ENCODE peak calls at places on chromosomes 2 and 18, in nine cellular contexts. Q, H, R, F, X, Z, I, W and T are unnamed samples. For H3K4me1 and H3K27me3, the result is how much of the 10 kb centered on the place peaks cover.

GRCh38 chr2:96869824-96870630 is at the start of gene SEMA4C:
- DNase-seq in R (peak), W (peak), H (no peak), I (peak), Q (peak), F (peak), X (peak), Z (peak), T (peak)

GRCh38 chr18:3411327-3411726 is 38.6 kb upstream of the TGIF1 start:
- DNase-seq in I (no peak), R (no peak), H (no peak), W (no peak), Q (no peak), X (no peak), Z (no peak), F (no peak), T (no peak)

GRCh38 chr18:62842898-62843297 is 127.6 kb downstream of the PHLPP1 start:
- DNase-seq in W (no peak), Q (no peak), Z (no peak), R (no peak), F (no peak), H (no peak), I (no peak), X (no peak), T (no peak)

GRCh38 chr2:227774011-227774624 is 28.4 kb downstream of the SCYGR8 start:
- DNase-seq in F (no peak), Q (no peak), Z (peak), R (no peak), I (no peak), X (no peak), H (no peak), W (no peak), T (no peak)

GRCh38 chr2:206585335-206585734 is 57.0 kb upstream of the FAM237A start:
- DNase-seq in W (no peak), F (no peak), Z (no peak), X (no peak), R (no peak), Q (no peak), H (no peak), I (no peak), T (no peak)

GRCh38 chr2:32061973-32062861 is 1.1 kb upstream of the SPAST start:
- DNase-seq in Z (peak), I (no peak), Q (peak), W (peak), F (peak), R (no peak), X (peak), H (no peak), T (peak)

GRCh38 chr18:48326901-48327675 is 82.1 kb downstream of the ZBTB7C start:
- DNase-seq in F (peak), H (no peak), R (no peak), W (peak), Z (no peak), I (no peak), X (no peak), Q (no peak), T (no peak)

GRCh38 chr2:24886640-24887324 is 33.3 kb downstream of the ADCY3 start:
- DNase-seq in I (no peak), X (no peak), Q (no peak), Z (no peak), H (no peak), W (no peak), F (no peak), R (no peak), T (no peak)

GRCh38 chr2:41061371-41061770 is 609.5 kb upstream of the SLC8A1 start:
- DNase-seq in W (no peak), I (no peak), Q (no peak), H (no peak), Z (no peak), X (peak), R (no peak), F (peak), T (no peak)

GRCh38 chr2:33412920-33413319 is 63.5 kb upstream of the RASGRP3 start:
- DNase-seq in Q (no peak), I (no peak), R (no peak), H (no peak), X (no peak), F (peak), Z (peak), W (no peak), T (no peak)

GRCh38 chr2:172179045-172179742 is 76.5 kb upstream of the DLX2 start:
- DNase-seq in Z (no peak), R (no peak), H (no peak), X (no peak), Q (no peak), I (no peak), F (no peak), W (no peak), T (no peak)

GRCh38 chr2:190864375-190864774 is 16.2 kb upstream of the GLS start:
- DNase-seq in X (no peak), Z (no peak), F (peak), I (no peak), R (no peak), W (no peak), H (no peak), Q (no peak), T (no peak)

GRCh38 chr18:55097406-55098170 is 138.3 kb upstream of the CCDC68 start:
- DNase-seq in F (peak), Z (no peak), R (no peak), I (no peak), X (peak), Q (no peak), H (no peak), W (peak), T (no peak)

GRCh38 chr2:236525416-236525997 is 44.1 kb upstream of the ACKR3 start:
- DNase-seq in I (no peak), Q (no peak), F (peak), H (no peak), X (no peak), W (no peak), Z (no peak), R (no peak), T (no peak)

GRCh38 chr2:67018318-67018717 is 378.8 kb upstream of the ETAA1 start:
- DNase-seq in Q (no peak), I (no peak), H (no peak), F (no peak), W (no peak), R (no peak), Z (no peak), X (no peak), T (no peak)

GRCh38 chr2:224584768-224585204 is 377 bp downstream of the CUL3 start:
- DNase-seq in F (peak), X (peak), R (peak), Q (peak), W (peak), I (peak), H (no peak), Z (peak), T (peak)

GRCh38 chr2:1656326-1656960 is 87.9 kb downstream of the PXDN start:
- DNase-seq in R (peak), I (no peak), Z (peak), X (no peak), Q (no peak), W (no peak), H (no peak), F (no peak), T (no peak)

GRCh38 chr18:46155652-46156051 is 51.5 kb downstream of the HAUS1 start:
- DNase-seq in W (no peak), F (peak), X (no peak), Z (no peak), H (no peak), I (peak), Q (no peak), R (no peak), T (no peak)

GRCh38 chr18:12702221-12703095 is at the start of the genes CEP76 and PSMG2:
- DNase-seq in Z (peak), I (peak), Q (peak), W (peak), X (peak), F (peak), R (peak), H (no peak), T (peak)

GRCh38 chr2:216044883-216045499 is 31.6 kb upstream of the MREG start:
- DNase-seq in R (no peak), I (no peak), X (no peak), Z (no peak), Q (no peak), H (no peak), F (no peak), W (no peak), T (no peak)

GRCh38 chr2:72138011-72138881 is 9.4 kb downstream of the CYP26B1 start:
- DNase-seq in Q (peak), X (peak), Z (peak), I (no peak), H (no peak), F (no peak), R (peak), W (no peak), T (no peak)

GRCh38 chr2:25955869-25956535 is 26.3 kb downstream of the KIF3C start:
- DNase-seq in R (no peak), Z (no peak), F (no peak), X (no peak), W (no peak), I (no peak), H (no peak), Q (no peak), T (no peak)

GRCh38 chr2:103823847-103824246 is 1030.1 kb upstream of the POU3F3 start:
- DNase-seq in W (no peak), I (no peak), H (no peak), Z (no peak), X (no peak), F (no peak), Q (no peak), R (no peak), T (no peak)

GRCh38 chr2:200454839-200455801 is 54.7 kb downstream of the KCTD18 start:
- DNase-seq in I (no peak), Z (no peak), F (no peak), R (no peak), W (peak), X (no peak), H (no peak), Q (no peak), T (no peak)

GRCh38 chr2:62596061-62596658 is 90.2 kb upstream of the TMEM17 start:
- DNase-seq in Q (no peak), Z (no peak), H (no peak), W (no peak), R (no peak), X (no peak), F (peak), I (no peak), T (no peak)

GRCh38 chr2:222313816-222314215 is 15.0 kb upstream of the PAX3 start:
- DNase-seq in W (no peak), I (no peak), Z (no peak), R (no peak), F (no peak), X (no peak), Q (no peak), H (no peak), T (no peak)

GRCh38 chr2:231029563-231029962 is 7.8 kb upstream of the C2orf72 start:
- DNase-seq in F (no peak), H (no peak), I (no peak), R (no peak), W (no peak), Z (no peak), X (no peak), Q (no peak), T (no peak)

GRCh38 chr2:53629527-53629926 is 138.1 kb upstream of the CHAC2 start:
- DNase-seq in Q (no peak), Z (peak), F (no peak), X (no peak), W (no peak), R (no peak), H (no peak), I (no peak), T (no peak)

DNA sequence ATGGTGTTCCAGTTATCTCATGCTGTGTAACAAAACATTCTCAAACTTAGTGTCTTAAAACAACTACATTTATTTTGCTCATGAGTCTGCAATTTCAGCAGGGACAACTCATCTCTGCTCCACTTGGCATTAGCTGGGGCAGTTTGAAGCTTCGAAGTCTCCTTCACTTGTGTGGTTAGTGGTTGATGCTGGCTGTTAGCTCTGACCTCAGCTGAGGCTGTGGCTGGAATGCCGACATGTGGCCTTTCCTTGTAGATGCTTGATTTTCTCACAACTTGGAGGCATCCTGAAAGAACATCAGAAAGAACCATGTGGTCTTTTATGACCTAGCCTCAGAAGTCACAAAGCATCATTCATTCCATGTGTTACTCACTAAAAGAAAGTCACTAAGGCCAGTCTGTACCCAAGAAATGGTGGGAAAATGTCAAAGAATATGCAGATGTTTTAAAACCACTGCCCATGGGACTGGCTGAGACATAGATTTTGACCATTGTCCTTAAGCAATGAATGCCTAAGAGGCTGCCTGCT is 3.8 kb upstream of the TMSB10 start:
- DNase-seq in Z (no peak), W (no peak), I (no peak), F (peak), X (no peak), H (no peak), Q (no peak), R (no peak), T (no peak)
- H3K4me1 ChIP-seq in Z (under half), W (under half), I (under half), F (under half), X (under half), H (under half), Q (under half), R (under half), T (under half)

DNA sequence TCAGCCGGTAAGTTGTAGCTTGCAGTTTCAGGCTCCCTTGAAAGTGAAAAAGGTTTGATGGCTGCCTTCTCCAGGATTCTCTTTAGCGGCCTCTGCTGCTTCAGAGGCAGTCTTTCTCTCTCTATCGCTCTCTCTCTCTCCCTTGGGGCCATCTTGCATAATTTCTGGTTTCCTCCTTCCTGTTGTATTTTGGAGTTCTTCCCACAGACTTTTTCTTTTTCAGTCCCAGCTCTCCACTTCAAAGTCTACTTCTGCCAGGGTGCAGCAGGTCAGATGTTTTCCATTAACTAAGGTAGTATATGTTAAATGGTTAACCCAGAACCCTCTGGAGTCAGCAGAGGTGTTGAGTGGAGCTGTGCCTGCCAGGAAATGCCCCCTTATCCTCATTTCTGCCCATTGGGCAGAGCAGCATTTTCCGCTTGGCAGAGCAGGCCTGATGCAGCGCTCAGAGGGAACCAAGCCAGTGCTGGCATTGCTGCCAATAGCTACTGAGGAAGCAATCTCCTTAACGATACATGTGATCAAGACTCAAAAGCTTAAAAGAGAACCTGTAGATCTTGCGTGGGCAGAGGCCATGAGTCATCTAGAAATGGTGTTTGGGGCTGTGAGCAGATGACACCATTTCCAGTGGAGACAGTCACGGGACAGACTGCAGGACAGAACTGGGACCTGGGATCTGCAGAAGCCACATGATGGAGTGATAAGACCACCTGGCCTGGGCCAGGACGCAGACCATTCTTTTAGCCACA is 20.8 kb downstream of the DBI start:
- DNase-seq in Z (no peak), Q (peak), F (peak), W (peak), X (peak), H (no peak), R (peak), I (no peak), T (peak)
- TF ChIP-seq CTCF in Z (no peak), Q (no peak), F (peak), W (no peak), X (peak), H (no peak), R (peak), I (no peak), T (no peak)

DNA sequence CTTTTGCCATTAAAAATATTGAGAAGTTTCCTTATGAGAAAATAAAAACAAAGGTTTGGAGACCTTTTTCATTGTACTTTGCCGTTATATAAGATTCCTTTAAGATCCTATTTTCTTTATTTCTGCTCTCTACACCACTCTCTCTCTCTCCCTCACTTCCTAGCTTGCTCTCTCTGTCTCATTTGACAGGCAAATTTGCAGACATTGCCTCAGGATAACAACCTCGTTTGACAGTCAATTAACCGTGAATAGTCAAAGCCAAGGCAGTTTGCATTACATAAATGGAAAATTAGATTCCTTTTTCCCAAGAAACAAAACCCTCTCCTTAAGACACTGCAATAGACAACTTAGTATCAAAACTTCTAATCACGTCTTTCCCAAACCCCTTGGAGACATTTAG is 7.4 kb downstream of the SKOR2 start:
- DNase-seq in Z (no peak), W (no peak), R (no peak), I (no peak), F (no peak), Q (no peak), X (no peak), H (no peak), T (no peak)
- H3K27me3 ChIP-seq in Z (half or more), W (half or more), R (half or more), I (under half), F (under half), Q (under half), X (under half), H (under half), T (under half)

GRCh38 chr2:232545511-232546375 is 4.6 kb downstream of the TIGD1 start:
- DNase-seq in F (no peak), H (no peak), Z (no peak), Q (no peak), I (no peak), W (no peak), R (no peak), X (no peak), T (no peak)

GRCh38 chr2:232549655-232550350 is 554 bp downstream of the TIGD1 start:
- DNase-seq in R (no peak), F (no peak), Q (no peak), W (no peak), X (no peak), H (no peak), Z (no peak), I (no peak), T (no peak)

GRCh38 chr2:232551289-232551688 is 800 bp downstream of the EIF4E2 start:
- DNase-seq in Z (no peak), I (no peak), H (no peak), R (no peak), X (no peak), F (no peak), Q (no peak), W (no peak), T (no peak)

GRCh38 chr2:232550351-232551261 is at the start of the genes EIF4E2 and TIGD1:
- DNase-seq in R (peak), Z (peak), I (peak), Q (peak), F (peak), H (peak), W (peak), X (peak), T (peak)

DNA sequence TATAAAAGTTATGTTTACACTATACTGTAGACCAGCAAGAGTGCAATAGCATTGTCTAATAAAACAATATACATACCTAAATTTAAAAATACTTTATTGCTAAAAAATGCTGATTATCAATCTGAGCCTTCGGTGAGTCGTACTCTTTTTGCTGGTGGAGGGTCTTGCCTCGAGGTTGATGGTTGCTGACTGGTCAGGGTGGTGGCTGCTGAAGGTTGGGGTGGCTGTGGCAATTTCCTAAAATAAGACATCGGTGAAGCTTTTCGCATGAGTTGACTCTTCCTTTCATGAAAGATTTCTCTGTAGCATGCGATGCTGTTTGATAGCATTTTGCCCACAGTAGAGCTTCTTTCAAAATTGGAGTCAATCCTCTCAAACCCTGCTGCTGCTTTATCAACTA is 2.4 kb downstream of the TIGD1 start:
- DNase-seq in X (no peak), Q (no peak), I (no peak), Z (no peak), R (no peak), F (no peak), W (no peak), H (no peak), T (no peak)
- H3K4me1 ChIP-seq in X (under half), Q (under half), I (under half), Z (under half), R (under half), F (under half), W (under half), H (under half), T (under half)

GRCh38 chr2:20092901-20093235 is 41.4 kb upstream of the LAPTM4A start:
- DNase-seq in H (no peak), I (no peak), R (no peak), F (no peak), W (no peak), Q (no peak), Z (no peak), X (no peak), T (no peak)

GRCh38 chr2:20094142-20094792 is 42.8 kb upstream of the LAPTM4A start:
- DNase-seq in Q (no peak), X (no peak), I (no peak), H (no peak), F (peak), Z (no peak), R (no peak), W (peak), T (no peak)

GRCh38 chr2:20092226-20092900 is 40.9 kb upstream of the LAPTM4A start:
- DNase-seq in Z (no peak), I (no peak), F (no peak), H (no peak), Q (no peak), W (no peak), R (no peak), X (no peak), T (no peak)

GRCh38 chr2:20094955-20095354 is 43.5 kb upstream of the LAPTM4A start:
- DNase-seq in F (no peak), X (no peak), Q (no peak), W (no peak), H (no peak), R (no peak), Z (no peak), I (no peak), T (no peak)

DNA sequence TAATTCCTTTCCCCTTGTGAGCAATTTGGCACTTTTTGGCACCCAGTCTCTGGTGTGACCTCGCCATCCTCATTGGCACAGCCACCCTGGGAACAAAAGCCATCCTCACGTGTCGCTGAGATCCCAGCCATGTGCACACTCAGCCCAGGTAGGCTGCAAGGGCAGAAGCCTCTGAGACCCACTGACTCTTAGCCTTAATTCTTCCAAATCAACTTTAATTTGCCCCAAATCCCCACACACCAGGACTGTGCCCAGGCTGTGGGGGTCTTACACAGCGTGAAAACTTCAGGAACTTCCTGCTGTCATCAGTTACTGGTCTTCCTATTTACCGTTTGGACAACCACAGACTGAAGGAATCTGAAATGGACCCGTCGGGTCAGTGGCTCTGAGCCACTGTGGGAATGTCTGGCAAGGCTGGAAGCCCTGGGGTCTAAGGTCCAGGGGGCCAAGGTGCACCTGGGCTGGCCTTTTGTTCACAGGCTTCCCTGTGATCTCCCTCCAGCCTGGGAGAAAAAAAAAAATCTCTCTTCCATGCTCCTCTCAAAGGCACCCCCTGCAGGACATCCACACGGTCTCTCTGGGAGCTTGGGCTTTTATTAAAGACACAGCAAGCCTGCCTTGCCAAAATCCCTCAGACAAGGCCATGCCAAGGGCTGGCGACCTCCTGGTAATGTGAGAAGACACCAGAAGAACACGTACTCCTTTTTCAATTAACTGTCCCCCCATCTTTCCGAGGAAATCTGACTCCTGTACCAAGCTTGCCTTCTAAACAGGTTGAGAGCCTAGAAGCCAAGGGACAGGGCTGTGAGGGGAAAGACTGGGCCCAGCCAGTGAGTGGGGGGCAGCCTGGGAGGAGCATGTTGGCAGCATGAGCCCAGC is 42.1 kb upstream of the LAPTM4A start:
- DNase-seq in F (peak), Z (peak), I (no peak), X (peak), Q (peak), H (no peak), R (no peak), W (peak), T (peak)
- TF ChIP-seq CTCF in F (peak), Z (peak), I (no peak), X (peak), Q (no peak), H (peak), R (peak), W (peak), T (peak)